ENCODE peak calls at places on chromosomes 11 and 22, in ten cellular contexts. W is left lung; E is heart left ventricle; G is body of pancreas; J is colonic mucosa; R is ovary; B is fibroblast of lung; P is CD8-positive, alpha-beta memory T cell; L is naive thymus-derived CD4-positive, alpha-beta T cell; Y is sigmoid colon. U is an unnamed sample. For H3K4me1, the result is how much of the 10 kb centered on the place peaks cover.

GRCh38 chr11:94680426-94680825 is 87.7 kb upstream of the AMOTL1 start:
- DNase-seq in G (no peak), P (no peak), L (no peak), R (no peak), E (no peak), W (no peak), J (no peak), Y (no peak), B (no peak), U (no peak)

GRCh38 chr22:20156042-20156389 is 5.2 kb upstream of the CCDC188 start:
- DNase-seq in R (no peak), W (no peak), G (no peak), L (no peak), B (no peak), E (no peak), Y (no peak), P (no peak), J (no peak), U (no peak)

GRCh38 chr22:17140826-17141771 is 18.0 kb downstream of the HDHD5 start:
- DNase-seq in J (no peak), P (no peak), B (no peak), W (no peak), E (no peak), L (no peak), Y (peak), G (no peak), R (no peak), U (no peak)

GRCh38 chr11:75800728-75801361 is 14.2 kb upstream of the UVRAG start:
- DNase-seq in R (no peak), P (no peak), W (no peak), L (no peak), G (no peak), J (no peak), B (no peak), E (no peak), Y (no peak), U (no peak)

GRCh38 chr11:73296501-73297230 is 11.4 kb upstream of the ARHGEF17 start:
- DNase-seq in E (peak), G (no peak), B (no peak), Y (no peak), P (no peak), W (peak), L (no peak), J (no peak), R (no peak), U (no peak)

GRCh38 chr22:43391306-43391705 is 20.5 kb upstream of the MPPED1 start:
- DNase-seq in G (no peak), Y (no peak), L (no peak), R (no peak), W (no peak), B (no peak), J (no peak), E (no peak), P (no peak), U (no peak)

GRCh38 chr11:113256431-113257227 is 57.8 kb upstream of the TTC12 start:
- DNase-seq in B (no peak), G (no peak), E (no peak), P (no peak), R (no peak), Y (no peak), W (no peak), J (no peak), L (no peak), U (no peak)

GRCh38 chr11:32706985-32707736 is 87.3 kb downstream of the CCDC73 start:
- DNase-seq in L (no peak), B (peak), R (no peak), J (no peak), E (no peak), P (no peak), Y (no peak), W (no peak), G (no peak), U (peak)

GRCh38 chr11:15580775-15581095 is 466.0 kb downstream of the INSC start:
- DNase-seq in L (no peak), W (no peak), R (no peak), G (no peak), P (no peak), Y (no peak), B (no peak), J (no peak), E (no peak), U (no peak)

GRCh38 chr22:28594784-28595324 is 84.8 kb downstream of the TTC28 start:
- DNase-seq in L (peak), R (no peak), J (no peak), W (no peak), G (no peak), P (peak), B (peak), Y (no peak), E (no peak), U (peak)

GRCh38 chr11:37394236-37394870 is 796.3 kb upstream of the RAG2 start:
- DNase-seq in L (no peak), R (no peak), P (no peak), W (no peak), E (no peak), Y (no peak), G (no peak), B (peak), J (no peak), U (peak)

GRCh38 chr11:94774345-94774744 is 6.2 kb downstream of the AMOTL1 start:
- DNase-seq in P (no peak), L (no peak), Y (no peak), R (no peak), G (no peak), W (no peak), J (no peak), E (no peak), B (peak), U (no peak)

GRCh38 chr11:122853971-122854446 is 15.7 kb downstream of the CRTAM start:
- DNase-seq in G (peak), L (peak), Y (no peak), W (no peak), E (no peak), P (peak), R (peak), J (peak), B (peak), U (peak)

GRCh38 chr22:40409613-40410113 is 39.3 kb downstream of the SGSM3 start:
- DNase-seq in B (no peak), G (no peak), Y (no peak), E (no peak), L (no peak), J (no peak), R (no peak), W (no peak), P (no peak), U (no peak)

GRCh38 chr11:128310005-128310404 is 277.4 kb downstream of the ETS1 start:
- DNase-seq in P (no peak), B (no peak), L (no peak), G (no peak), W (no peak), Y (no peak), R (no peak), E (no peak), J (no peak), U (no peak)

GRCh38 chr11:113884361-113884836 is 9.0 kb upstream of the USP28 start:
- DNase-seq in Y (no peak), J (no peak), R (no peak), B (peak), L (no peak), P (no peak), W (no peak), G (peak), E (no peak), U (no peak)

GRCh38 chr11:42576318-42576717 is 735.5 kb upstream of the API5 start:
- DNase-seq in B (no peak), R (no peak), W (no peak), P (no peak), Y (no peak), G (no peak), J (no peak), E (no peak), L (no peak), U (no peak)

GRCh38 chr22:19567383-19568009 is 43.3 kb upstream of the CLDN5 start:
- DNase-seq in G (no peak), L (no peak), P (no peak), B (no peak), W (no peak), Y (no peak), J (no peak), R (no peak), E (no peak), U (no peak)

GRCh38 chr11:61332266-61332822 is 561 bp downstream of the DDB1 start:
- DNase-seq in J (no peak), L (no peak), G (no peak), P (no peak), W (no peak), B (peak), R (no peak), Y (no peak), E (no peak), U (peak)
- H3K4me1 ChIP-seq in J (under half), L (under half), G (half or more), P (under half), W (under half), B (under half), R (under half), Y (under half), E (under half), U (under half)

DNA sequence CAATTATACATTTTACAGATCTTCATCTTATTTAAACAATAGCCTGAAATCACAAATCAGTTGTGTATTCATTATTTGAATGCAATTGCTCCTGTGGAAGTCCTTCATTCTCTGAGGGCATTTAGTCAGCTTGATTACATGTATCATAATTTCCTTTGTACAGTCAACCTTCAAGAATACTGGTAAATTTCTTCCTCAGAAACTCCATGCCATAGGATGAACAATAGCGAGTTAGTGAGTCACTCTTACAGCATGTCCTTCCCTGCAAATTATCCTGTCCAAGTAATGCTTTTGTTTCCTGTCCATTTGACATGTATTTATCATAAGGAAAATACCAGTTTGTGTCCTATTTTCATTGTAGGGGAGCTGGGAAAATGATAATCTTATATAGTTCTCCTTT is 3.8 kb downstream of the OR10S1 start:
- DNase-seq in Y (no peak), G (no peak), J (no peak), W (no peak), E (no peak), P (no peak), B (peak), L (no peak), R (no peak), U (peak)
- H3K4me1 ChIP-seq in Y (under half), G (under half), J (under half), W (under half), E (under half), P (under half), B (under half), L (under half), R (under half), U (under half)

GRCh38 chr11:48056325-48057183 is 76.2 kb downstream of the PTPRJ start:
- DNase-seq in Y (no peak), W (no peak), R (no peak), E (no peak), G (no peak), J (no peak), P (no peak), B (no peak), L (no peak), U (no peak)
- H3K4me1 ChIP-seq in Y (under half), W (under half), R (under half), E (half or more), G (under half), J (under half), P (half or more), B (under half), L (half or more), U (under half)

GRCh38 chr11:69054397-69055211 is 5.9 kb downstream of the TPCN2 start:
- DNase-seq in W (peak), B (no peak), L (no peak), P (no peak), R (no peak), Y (no peak), J (no peak), E (peak), G (no peak), U (no peak)

GRCh38 chr11:69051381-69052342 is 2.9 kb downstream of the TPCN2 start:
- DNase-seq in L (no peak), Y (peak), J (no peak), R (no peak), P (no peak), G (no peak), B (no peak), W (no peak), E (peak), U (no peak)

GRCh38 chr11:69052343-69053168 is 3.8 kb downstream of the TPCN2 start:
- DNase-seq in R (no peak), B (no peak), P (no peak), E (peak), W (no peak), L (no peak), G (no peak), J (no peak), Y (no peak), U (no peak)

GRCh38 chr11:69053546-69054396 is 5.0 kb downstream of the TPCN2 start:
- DNase-seq in L (no peak), B (no peak), E (peak), G (no peak), W (no peak), Y (no peak), J (no peak), P (no peak), R (no peak), U (no peak)

GRCh38 chr11:69053169-69053477 is 4.4 kb downstream of the TPCN2 start:
- DNase-seq in B (no peak), G (no peak), P (no peak), R (no peak), W (no peak), Y (no peak), L (no peak), J (no peak), E (no peak), U (no peak)
- H3K4me1 ChIP-seq in B (under half), G (under half), P (under half), R (under half), W (under half), Y (half or more), L (under half), J (under half), E (half or more), U (under half)

DNA sequence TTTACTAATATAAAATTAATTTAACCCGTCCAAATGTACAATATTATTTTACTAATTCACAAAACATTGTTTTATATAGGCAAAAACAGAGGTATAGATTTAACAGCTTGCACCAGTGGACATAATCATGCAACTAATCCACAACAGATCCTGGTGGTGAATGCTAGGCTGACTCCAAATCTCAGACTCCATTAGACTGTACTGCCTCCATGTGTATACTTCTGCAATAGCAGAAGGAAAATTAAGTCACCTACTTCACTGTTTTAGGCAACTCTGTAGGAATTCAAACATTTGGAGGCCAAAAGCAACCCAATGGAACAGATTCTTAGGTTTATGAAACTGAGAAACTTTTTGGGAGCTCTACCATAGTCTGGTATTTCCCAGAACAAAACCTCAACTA is 30.0 kb upstream of the RAB39A start:
- DNase-seq in J (no peak), P (peak), W (no peak), E (no peak), Y (no peak), B (peak), G (no peak), L (no peak), R (no peak), U (peak)
- H3K4me1 ChIP-seq in J (under half), P (under half), W (under half), E (under half), Y (under half), B (under half), G (under half), L (under half), R (under half), U (under half)

GRCh38 chr11:78224506-78224905 is 35.8 kb downstream of the USP35 start:
- DNase-seq in G (no peak), W (no peak), Y (no peak), R (no peak), E (no peak), P (no peak), L (no peak), J (no peak), B (no peak), U (no peak)
- H3K4me1 ChIP-seq in G (under half), W (under half), Y (under half), R (under half), E (under half), P (under half), L (under half), J (under half), B (under half), U (under half)

DNA sequence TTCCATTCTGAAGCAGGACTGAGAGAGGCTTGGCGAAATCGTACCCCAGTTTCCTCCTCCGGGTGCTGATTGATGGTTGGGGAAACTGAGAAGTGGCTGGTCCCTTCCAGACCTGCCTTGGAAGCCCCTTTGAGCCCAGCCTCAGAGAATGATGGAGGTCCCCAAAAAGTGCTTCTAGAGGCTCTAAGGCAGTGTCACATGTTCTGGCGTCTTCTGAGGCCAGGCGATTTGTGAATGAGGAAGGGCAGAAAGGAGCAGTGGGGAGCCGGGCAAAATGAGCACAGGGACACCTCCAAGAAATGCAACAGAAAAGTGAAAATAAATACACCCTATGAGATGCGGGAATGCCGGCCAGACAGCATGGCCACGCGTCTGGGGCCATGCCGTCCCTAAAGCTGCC is 1.0 kb upstream of the LIF start:
- DNase-seq in R (no peak), J (peak), E (no peak), B (no peak), L (no peak), Y (no peak), G (no peak), W (no peak), P (no peak), U (no peak)
- H3K4me1 ChIP-seq in R (under half), J (under half), E (under half), B (under half), L (under half), Y (under half), G (under half), W (under half), P (under half), U (under half)

DNA sequence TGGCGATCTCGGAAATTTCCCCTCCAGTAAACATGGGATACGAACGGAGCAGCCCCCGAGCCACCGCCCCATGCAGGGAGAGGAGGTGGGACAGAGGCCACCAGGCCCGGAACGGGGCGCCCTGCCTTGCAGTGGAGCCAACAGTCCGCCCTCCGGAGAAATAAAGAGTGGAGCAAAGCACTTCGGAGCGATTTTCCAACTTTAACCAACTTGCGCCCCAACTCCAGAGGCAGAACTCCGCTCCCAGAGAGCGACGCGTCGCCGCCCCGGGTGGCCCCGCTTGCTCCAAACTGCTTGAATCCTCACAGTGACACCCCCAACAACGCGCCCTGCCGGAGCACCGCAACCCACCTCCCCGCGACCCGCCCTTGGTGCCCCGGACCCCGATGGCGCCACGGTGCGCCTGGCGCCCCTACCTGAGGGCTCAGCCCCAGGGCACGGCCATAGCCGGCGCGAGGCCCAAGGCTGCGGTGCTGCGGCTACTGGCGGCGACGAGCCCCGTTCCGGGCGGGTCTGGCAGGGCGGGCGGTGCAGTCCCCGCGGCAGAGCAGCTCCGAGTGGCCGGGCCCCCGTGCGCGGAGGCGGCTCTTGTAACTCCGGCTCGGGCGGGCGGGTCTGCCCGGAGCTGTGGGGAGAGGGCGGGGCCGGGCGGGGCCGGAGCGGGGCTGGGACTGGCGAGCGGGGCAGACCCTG is at the start of gene AHNAK:
- DNase-seq in G (peak), P (peak), L (peak), W (peak), B (peak), J (peak), R (peak), E (peak), Y (peak), U (peak)
- H3K4me1 ChIP-seq in G (half or more), P (half or more), L (under half), W (under half), B (under half), J (under half), R (under half), E (half or more), Y (half or more), U (under half)

GRCh38 chr11:47941907-47942558 is 38.3 kb upstream of the PTPRJ start:
- DNase-seq in R (no peak), L (no peak), G (no peak), Y (no peak), W (no peak), E (no peak), B (no peak), P (no peak), J (no peak), U (no peak)
- H3K4me1 ChIP-seq in R (under half), L (under half), G (under half), Y (under half), W (under half), E (under half), B (under half), P (under half), J (under half), U (under half)

GRCh38 chr11:86500500-86501170 is 125.9 kb downstream of the CCDC81 start:
- DNase-seq in G (no peak), B (no peak), W (no peak), P (no peak), Y (no peak), R (no peak), E (no peak), L (no peak), J (no peak), U (no peak)
- H3K4me1 ChIP-seq in G (under half), B (under half), W (under half), P (under half), Y (under half), R (under half), E (under half), L (under half), J (under half), U (under half)